ENCODE peak calls at places on chromosomes 5 and 9, in seven cellular contexts. One of them, this sample, is unnamed.

GRCh38 chr5:40904205-40904993 is 4.9 kb upstream of the C7 start:
- DNase-seq in mesenchymal stem cell: peak; percentile 61
- DNase-seq in IMR-90: peak; percentile 83
- DNase-seq in H1: peak; percentile 68
- DNase-seq in neuronal stem cell: peak; percentile 65
- DNase-seq in trophoblast cell: peak; percentile 82
- DNase-seq in mesendoderm: peak; percentile 87
- DNase-seq in this sample: peak; percentile 77

GRCh38 chr5:120055858-120056257 is 408.2 kb upstream of the PRR16 start:
- DNase-seq in trophoblast cell: peak; percentile 2
- DNase-seq in neuronal stem cell: no peak
- DNase-seq in mesendoderm: no peak
- DNase-seq in H1: no peak
- DNase-seq in mesenchymal stem cell: peak; percentile 62
- DNase-seq in IMR-90: peak; percentile 76
- DNase-seq in this sample: no peak

GRCh38 chr5:179967489-179967888 is 59.8 kb upstream of the TBC1D9B start:
- DNase-seq in mesendoderm: peak; percentile 53
- DNase-seq in IMR-90: peak; percentile 20
- DNase-seq in neuronal stem cell: no peak
- DNase-seq in trophoblast cell: no peak
- DNase-seq in mesenchymal stem cell: peak; percentile 12
- DNase-seq in H1: no peak
- DNase-seq in this sample: no peak

GRCh38 chr5:58649716-58650115 is 66.8 kb downstream of the RAB3C start:
- DNase-seq in trophoblast cell: no peak
- DNase-seq in mesendoderm: no peak
- DNase-seq in H1: no peak
- DNase-seq in mesenchymal stem cell: no peak
- DNase-seq in neuronal stem cell: no peak
- DNase-seq in IMR-90: no peak
- DNase-seq in this sample: no peak

GRCh38 chr9:12640021-12640587 is 53.1 kb upstream of the TYRP1 start:
- DNase-seq in trophoblast cell: peak; percentile 66
- DNase-seq in mesendoderm: peak; percentile 72
- DNase-seq in IMR-90: peak; percentile 43
- DNase-seq in neuronal stem cell: peak; percentile 29
- DNase-seq in mesenchymal stem cell: peak; percentile 72
- DNase-seq in H1: no peak
- DNase-seq in this sample: no peak

GRCh38 chr5:27191786-27192505 is 153.6 kb upstream of the CDH9 start:
- DNase-seq in mesendoderm: no peak
- DNase-seq in neuronal stem cell: no peak
- DNase-seq in IMR-90: peak; percentile 10
- DNase-seq in mesenchymal stem cell: peak; percentile 47
- DNase-seq in H1: no peak
- DNase-seq in trophoblast cell: peak; percentile 17
- DNase-seq in this sample: no peak

GRCh38 chr5:61582887-61583286 is 250.8 kb downstream of the ZSWIM6 start:
- DNase-seq in IMR-90: no peak
- DNase-seq in mesendoderm: no peak
- DNase-seq in neuronal stem cell: no peak
- DNase-seq in trophoblast cell: no peak
- DNase-seq in H1: no peak
- DNase-seq in mesenchymal stem cell: no peak
- DNase-seq in this sample: no peak

GRCh38 chr5:1652873-1653707 is 129.3 kb upstream of the LPCAT1 start:
- DNase-seq in neuronal stem cell: no peak
- DNase-seq in mesenchymal stem cell: no peak
- DNase-seq in mesendoderm: no peak
- DNase-seq in H1: no peak
- DNase-seq in IMR-90: no peak
- DNase-seq in trophoblast cell: no peak
- DNase-seq in this sample: peak; percentile 33

GRCh38 chr9:133597316-133597957 is 11.8 kb downstream of the FAM163B start:
- DNase-seq in neuronal stem cell: no peak
- DNase-seq in trophoblast cell: no peak
- DNase-seq in IMR-90: no peak
- DNase-seq in mesendoderm: peak; percentile 69
- DNase-seq in H1: no peak
- DNase-seq in mesenchymal stem cell: no peak
- DNase-seq in this sample: no peak

GRCh38 chr9:17402309-17402708 is 176.6 kb upstream of the SH3GL2 start:
- DNase-seq in neuronal stem cell: peak; percentile 15
- DNase-seq in H1: no peak
- DNase-seq in mesendoderm: peak; percentile 78
- DNase-seq in mesenchymal stem cell: peak; percentile 45
- DNase-seq in trophoblast cell: peak; percentile 14
- DNase-seq in IMR-90: peak; percentile 34
- DNase-seq in this sample: no peak

GRCh38 chr9:91591627-91592026 is 168.0 kb upstream of the NFIL3 start:
- DNase-seq in H1: no peak
- DNase-seq in mesenchymal stem cell: no peak
- DNase-seq in mesendoderm: no peak
- DNase-seq in IMR-90: no peak
- DNase-seq in neuronal stem cell: no peak
- DNase-seq in trophoblast cell: no peak
- DNase-seq in this sample: no peak

GRCh38 chr5:2239237-2239910 is 356.6 kb upstream of the IRX4 start:
- DNase-seq in H1: no peak
- DNase-seq in mesenchymal stem cell: no peak
- DNase-seq in mesendoderm: no peak
- DNase-seq in trophoblast cell: no peak
- DNase-seq in neuronal stem cell: no peak
- DNase-seq in IMR-90: no peak
- DNase-seq in this sample: no peak

GRCh38 chr5:58794875-58795274 is 212.0 kb downstream of the RAB3C start:
- DNase-seq in IMR-90: no peak
- DNase-seq in mesenchymal stem cell: peak; percentile 4
- DNase-seq in mesendoderm: no peak
- DNase-seq in trophoblast cell: peak; percentile 37
- DNase-seq in H1: no peak
- DNase-seq in neuronal stem cell: no peak
- DNase-seq in this sample: no peak

GRCh38 chr9:37636511-37637474 is 14.0 kb upstream of the FRMPD1 start:
- DNase-seq in H1: no peak
- DNase-seq in IMR-90: no peak
- DNase-seq in neuronal stem cell: no peak
- DNase-seq in trophoblast cell: no peak
- DNase-seq in mesenchymal stem cell: no peak
- DNase-seq in mesendoderm: no peak
- DNase-seq in this sample: no peak

GRCh38 chr5:124806026-124806856 is 59.8 kb upstream of the ZNF608 start:
- DNase-seq in H1: peak; percentile 10
- DNase-seq in IMR-90: peak; percentile 81
- DNase-seq in mesendoderm: peak; percentile 63
- DNase-seq in mesenchymal stem cell: peak; percentile 79
- DNase-seq in trophoblast cell: no peak
- DNase-seq in neuronal stem cell: peak; percentile 58
- DNase-seq in this sample: peak; percentile 51

GRCh38 chr5:159814810-159815585 is 101.3 kb upstream of the ADRA1B start:
- DNase-seq in mesenchymal stem cell: no peak
- DNase-seq in neuronal stem cell: no peak
- DNase-seq in IMR-90: peak; percentile 21
- DNase-seq in H1: no peak
- DNase-seq in mesendoderm: no peak
- DNase-seq in trophoblast cell: peak; percentile 19
- DNase-seq in this sample: no peak

GRCh38 chr9:98615633-98616032 is 93.1 kb downstream of the GABBR2 start:
- DNase-seq in IMR-90: no peak
- DNase-seq in H1: no peak
- DNase-seq in mesenchymal stem cell: no peak
- DNase-seq in neuronal stem cell: no peak
- DNase-seq in mesendoderm: no peak
- DNase-seq in trophoblast cell: no peak
- DNase-seq in this sample: no peak

GRCh38 chr9:98625728-98626127 is 83.0 kb downstream of the GABBR2 start:
- DNase-seq in mesenchymal stem cell: no peak
- DNase-seq in neuronal stem cell: no peak
- DNase-seq in H1: peak; percentile 21
- DNase-seq in mesendoderm: peak; percentile 37
- DNase-seq in IMR-90: no peak
- DNase-seq in trophoblast cell: no peak
- DNase-seq in this sample: peak; percentile 53

GRCh38 chr9:98614941-98615340 is 93.8 kb downstream of the GABBR2 start:
- DNase-seq in trophoblast cell: no peak
- DNase-seq in IMR-90: no peak
- DNase-seq in neuronal stem cell: no peak
- DNase-seq in H1: no peak
- DNase-seq in mesenchymal stem cell: no peak
- DNase-seq in mesendoderm: no peak
- DNase-seq in this sample: no peak

GRCh38 chr9:98619788-98620187 is 88.9 kb downstream of the GABBR2 start:
- DNase-seq in trophoblast cell: no peak
- DNase-seq in neuronal stem cell: no peak
- DNase-seq in H1: no peak
- DNase-seq in IMR-90: no peak
- DNase-seq in mesendoderm: no peak
- DNase-seq in mesenchymal stem cell: no peak
- DNase-seq in this sample: no peak
- H3K4ac ChIP-seq in trophoblast cell: no peak overlapping the region
- H3K4ac ChIP-seq in neuronal stem cell: no peak overlapping the region
- H3K4ac ChIP-seq in H1: no peak overlapping the region
- H3K4ac ChIP-seq in IMR-90: no peak overlapping the region
- H3K4ac ChIP-seq in mesendoderm: no peak overlapping the region
- H3K4ac ChIP-seq in mesenchymal stem cell: no peak overlapping the region
- H3K4ac ChIP-seq in this sample: no peak overlapping the region

GRCh38 chr9:126658201-126658600 is 44.5 kb downstream of the LMX1B start:
- DNase-seq in IMR-90: no peak
- DNase-seq in H1: no peak
- DNase-seq in trophoblast cell: no peak
- DNase-seq in neuronal stem cell: no peak
- DNase-seq in mesenchymal stem cell: no peak
- DNase-seq in mesendoderm: no peak
- DNase-seq in this sample: no peak
- H3K4ac ChIP-seq in IMR-90: no peak overlapping the region
- H3K4ac ChIP-seq in H1: no peak overlapping the region
- H3K4ac ChIP-seq in trophoblast cell: no peak overlapping the region
- H3K4ac ChIP-seq in neuronal stem cell: no peak overlapping the region
- H3K4ac ChIP-seq in mesenchymal stem cell: no peak overlapping the region
- H3K4ac ChIP-seq in mesendoderm: no peak overlapping the region
- H3K4ac ChIP-seq in this sample: no peak overlapping the region

DNA sequence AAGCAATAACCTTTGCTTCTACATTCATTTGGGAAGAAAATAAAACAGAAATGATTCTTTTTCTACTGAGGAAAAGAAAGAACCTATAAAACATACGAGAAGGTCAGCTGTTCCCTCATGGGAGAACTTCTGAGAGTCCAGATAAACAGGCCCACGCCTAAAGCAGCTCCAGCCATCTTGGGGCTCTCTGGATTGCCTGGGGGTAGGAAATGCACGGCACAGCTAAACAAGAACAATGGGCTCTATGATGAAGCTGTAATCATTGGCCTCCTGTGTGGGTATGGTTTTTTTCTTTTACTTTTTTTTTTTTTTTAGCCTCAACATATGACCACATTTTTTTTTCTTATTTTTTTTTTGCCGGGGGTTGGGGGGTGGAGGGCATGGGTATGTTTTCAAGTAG is 6.4 kb downstream of the KCNV2 start:
- DNase-seq in H1: no peak
- DNase-seq in IMR-90: no peak
- DNase-seq in neuronal stem cell: no peak
- DNase-seq in mesenchymal stem cell: no peak
- DNase-seq in trophoblast cell: no peak
- DNase-seq in mesendoderm: no peak
- DNase-seq in this sample: no peak
- H3K4ac ChIP-seq in H1: no peak overlapping the region
- H3K4ac ChIP-seq in IMR-90: no peak overlapping the region
- H3K4ac ChIP-seq in neuronal stem cell: no peak overlapping the region
- H3K4ac ChIP-seq in mesenchymal stem cell: no peak overlapping the region
- H3K4ac ChIP-seq in trophoblast cell: no peak overlapping the region
- H3K4ac ChIP-seq in mesendoderm: no peak overlapping the region
- H3K4ac ChIP-seq in this sample: no peak overlapping the region

DNA sequence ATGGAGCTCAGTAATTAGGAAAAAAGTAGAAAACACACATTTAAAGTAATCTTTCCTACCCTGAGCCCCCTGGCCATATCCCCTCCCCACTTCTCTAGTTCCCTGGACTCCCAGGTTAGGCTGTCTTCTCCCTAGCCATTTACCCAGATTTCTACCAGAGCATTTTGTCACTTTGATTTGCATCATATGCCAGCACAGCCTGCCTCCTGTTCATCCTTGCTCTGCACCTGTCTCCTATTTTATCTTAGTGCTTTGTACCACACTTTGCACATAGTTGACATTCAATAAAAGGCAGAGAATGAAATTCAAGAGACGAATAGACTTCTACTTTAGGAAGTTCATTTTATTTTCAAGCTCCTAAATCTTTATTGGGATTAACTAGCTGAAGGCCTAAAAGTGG is 344.5 kb downstream of the EBF1 start:
- DNase-seq in mesendoderm: no peak
- DNase-seq in mesenchymal stem cell: no peak
- DNase-seq in H1: no peak
- DNase-seq in IMR-90: no peak
- DNase-seq in neuronal stem cell: no peak
- DNase-seq in trophoblast cell: no peak
- DNase-seq in this sample: no peak
- H3K4ac ChIP-seq in mesendoderm: no peak overlapping the region
- H3K4ac ChIP-seq in mesenchymal stem cell: no peak overlapping the region
- H3K4ac ChIP-seq in H1: no peak overlapping the region
- H3K4ac ChIP-seq in IMR-90: no peak overlapping the region
- H3K4ac ChIP-seq in neuronal stem cell: no peak overlapping the region
- H3K4ac ChIP-seq in trophoblast cell: no peak overlapping the region
- H3K4ac ChIP-seq in this sample: no peak overlapping the region

DNA sequence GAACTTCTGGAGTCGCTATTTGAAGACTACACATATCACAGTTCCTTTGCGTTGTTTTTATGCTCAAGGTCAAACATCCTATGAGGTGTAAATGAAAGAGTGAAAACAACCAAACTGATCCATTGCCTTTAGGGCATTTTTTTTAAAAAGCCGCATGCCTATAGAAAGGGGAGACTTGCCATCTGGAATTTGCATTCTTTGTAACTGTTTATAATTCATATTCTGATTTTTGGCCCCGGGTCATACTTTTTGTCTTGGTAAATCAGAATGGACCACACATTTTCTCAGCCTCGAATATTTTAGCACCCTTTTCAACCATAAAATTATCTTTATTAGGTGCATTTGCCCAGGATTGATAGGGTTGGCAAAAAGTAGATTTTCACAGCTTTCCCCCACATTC is 188.0 kb downstream of the GOLPH3 start:
- DNase-seq in neuronal stem cell: no peak
- DNase-seq in trophoblast cell: no peak
- DNase-seq in mesenchymal stem cell: no peak
- DNase-seq in IMR-90: no peak
- DNase-seq in H1: no peak
- DNase-seq in mesendoderm: no peak
- DNase-seq in this sample: no peak
- H3K4ac ChIP-seq in neuronal stem cell: no peak overlapping the region
- H3K4ac ChIP-seq in trophoblast cell: no peak overlapping the region
- H3K4ac ChIP-seq in mesenchymal stem cell: no peak overlapping the region
- H3K4ac ChIP-seq in IMR-90: no peak overlapping the region
- H3K4ac ChIP-seq in H1: no peak overlapping the region
- H3K4ac ChIP-seq in mesendoderm: no peak overlapping the region
- H3K4ac ChIP-seq in this sample: no peak overlapping the region

This sample was measured in H9.